ENCODE peak calls at places on chromosome 22, in seven cellular contexts. One of them, this sample, is unnamed.

GRCh38 chr22:40764743-40765441 is 54.3 kb downstream of the SLC25A17 start:
- DNase-seq in mesothelial cell of epicardium: no peak
- DNase-seq in lung: no peak
- DNase-seq in osteocyte: peak
- DNase-seq in AG09309: no peak
- DNase-seq in Caco-2: no peak
- DNase-seq in progenitor cell of endocrine pancreas: no peak
- DNase-seq in this sample: no peak

GRCh38 chr22:28799834-28800307 is 498 bp downstream of the XBP1 start:
- DNase-seq in progenitor cell of endocrine pancreas: peak
- DNase-seq in lung: peak
- DNase-seq in AG09309: peak
- DNase-seq in osteocyte: peak
- DNase-seq in Caco-2: no peak
- DNase-seq in mesothelial cell of epicardium: peak
- DNase-seq in this sample: peak

GRCh38 chr22:29820941-29821789 is 16.9 kb downstream of the ASCC2 start:
- DNase-seq in lung: peak
- DNase-seq in Caco-2: peak
- DNase-seq in osteocyte: no peak
- DNase-seq in AG09309: peak
- DNase-seq in progenitor cell of endocrine pancreas: no peak
- DNase-seq in mesothelial cell of epicardium: peak
- DNase-seq in this sample: no peak

GRCh38 chr22:23376256-23376655 is 195.9 kb downstream of the BCR start:
- DNase-seq in AG09309: no peak
- DNase-seq in lung: no peak
- DNase-seq in mesothelial cell of epicardium: no peak
- DNase-seq in progenitor cell of endocrine pancreas: no peak
- DNase-seq in osteocyte: no peak
- DNase-seq in Caco-2: no peak
- DNase-seq in this sample: peak

GRCh38 chr22:27534720-27535125 is 266.8 kb downstream of the MN1 start:
- DNase-seq in lung: no peak
- DNase-seq in mesothelial cell of epicardium: no peak
- DNase-seq in osteocyte: no peak
- DNase-seq in AG09309: peak
- DNase-seq in Caco-2: peak
- DNase-seq in progenitor cell of endocrine pancreas: no peak
- DNase-seq in this sample: no peak

GRCh38 chr22:24428751-24429410 is 1.5 kb downstream of the ADORA2A start:
- DNase-seq in progenitor cell of endocrine pancreas: no peak
- DNase-seq in osteocyte: no peak
- DNase-seq in lung: no peak
- DNase-seq in AG09309: no peak
- DNase-seq in Caco-2: no peak
- DNase-seq in mesothelial cell of epicardium: no peak
- DNase-seq in this sample: no peak

GRCh38 chr22:26226538-26227297 is 57.5 kb downstream of the SEZ6L start:
- DNase-seq in progenitor cell of endocrine pancreas: no peak
- DNase-seq in AG09309: no peak
- DNase-seq in osteocyte: no peak
- DNase-seq in Caco-2: no peak
- DNase-seq in lung: no peak
- DNase-seq in mesothelial cell of epicardium: no peak
- DNase-seq in this sample: no peak

GRCh38 chr22:29083576-29084566 is 11.0 kb downstream of the KREMEN1 start:
- DNase-seq in osteocyte: no peak
- DNase-seq in Caco-2: no peak
- DNase-seq in AG09309: no peak
- DNase-seq in mesothelial cell of epicardium: no peak
- DNase-seq in progenitor cell of endocrine pancreas: no peak
- DNase-seq in lung: no peak
- DNase-seq in this sample: no peak

GRCh38 chr22:22684605-22685561 is 40.5 kb downstream of the GGTLC2 start:
- DNase-seq in AG09309: peak
- DNase-seq in Caco-2: no peak
- DNase-seq in progenitor cell of endocrine pancreas: peak
- DNase-seq in lung: no peak
- DNase-seq in mesothelial cell of epicardium: no peak
- DNase-seq in osteocyte: no peak
- DNase-seq in this sample: peak

GRCh38 chr22:26210390-26210789 is 41.1 kb downstream of the SEZ6L start:
- DNase-seq in osteocyte: no peak
- DNase-seq in lung: no peak
- DNase-seq in AG09309: no peak
- DNase-seq in mesothelial cell of epicardium: no peak
- DNase-seq in Caco-2: no peak
- DNase-seq in progenitor cell of endocrine pancreas: no peak
- DNase-seq in this sample: no peak

GRCh38 chr22:17912942-17913704 is 111.2 kb downstream of the MICAL3 start:
- DNase-seq in progenitor cell of endocrine pancreas: no peak
- DNase-seq in Caco-2: no peak
- DNase-seq in lung: no peak
- DNase-seq in AG09309: no peak
- DNase-seq in mesothelial cell of epicardium: no peak
- DNase-seq in osteocyte: no peak
- DNase-seq in this sample: no peak

GRCh38 chr22:28710112-28710888 is 30.7 kb upstream of the TTC28 start:
- DNase-seq in progenitor cell of endocrine pancreas: no peak
- DNase-seq in osteocyte: no peak
- DNase-seq in AG09309: peak
- DNase-seq in mesothelial cell of epicardium: no peak
- DNase-seq in lung: no peak
- DNase-seq in Caco-2: no peak
- DNase-seq in this sample: no peak

GRCh38 chr22:43053176-43053575 is 36.0 kb downstream of the TTLL1 start:
- DNase-seq in progenitor cell of endocrine pancreas: no peak
- DNase-seq in Caco-2: no peak
- DNase-seq in mesothelial cell of epicardium: no peak
- DNase-seq in osteocyte: no peak
- DNase-seq in lung: no peak
- DNase-seq in AG09309: no peak
- DNase-seq in this sample: no peak

GRCh38 chr22:23772315-23773246 is at the start of gene MMP11:
- DNase-seq in AG09309: no peak
- DNase-seq in Caco-2: peak
- DNase-seq in progenitor cell of endocrine pancreas: peak
- DNase-seq in lung: no peak
- DNase-seq in osteocyte: no peak
- DNase-seq in mesothelial cell of epicardium: peak
- DNase-seq in this sample: peak

GRCh38 chr22:19675428-19675827 is 38.9 kb upstream of the SEPTIN5 start:
- DNase-seq in AG09309: no peak
- DNase-seq in progenitor cell of endocrine pancreas: no peak
- DNase-seq in mesothelial cell of epicardium: no peak
- DNase-seq in osteocyte: peak
- DNase-seq in lung: no peak
- DNase-seq in Caco-2: no peak
- DNase-seq in this sample: no peak

GRCh38 chr22:19040581-19041402 is 81.4 kb downstream of the DGCR2 start:
- DNase-seq in osteocyte: no peak
- DNase-seq in progenitor cell of endocrine pancreas: no peak
- DNase-seq in Caco-2: no peak
- DNase-seq in mesothelial cell of epicardium: no peak
- DNase-seq in lung: no peak
- DNase-seq in AG09309: no peak
- DNase-seq in this sample: no peak

GRCh38 chr22:49380095-49380827 is 447.4 kb downstream of the BRD1 start:
- DNase-seq in mesothelial cell of epicardium: no peak
- DNase-seq in progenitor cell of endocrine pancreas: no peak
- DNase-seq in osteocyte: no peak
- DNase-seq in lung: peak
- DNase-seq in Caco-2: no peak
- DNase-seq in AG09309: no peak
- DNase-seq in this sample: no peak

GRCh38 chr22:34960005-34960404 is 106.0 kb upstream of the ISX start:
- DNase-seq in progenitor cell of endocrine pancreas: no peak
- DNase-seq in lung: no peak
- DNase-seq in AG09309: no peak
- DNase-seq in Caco-2: no peak
- DNase-seq in mesothelial cell of epicardium: no peak
- DNase-seq in osteocyte: no peak
- DNase-seq in this sample: no peak

GRCh38 chr22:38862375-38863329 is 9.4 kb downstream of the CBX6 start:
- DNase-seq in progenitor cell of endocrine pancreas: no peak
- DNase-seq in osteocyte: no peak
- DNase-seq in mesothelial cell of epicardium: no peak
- DNase-seq in lung: no peak
- DNase-seq in Caco-2: no peak
- DNase-seq in AG09309: no peak
- DNase-seq in this sample: no peak

GRCh38 chr22:38860291-38861169 is 11.5 kb downstream of the CBX6 start:
- DNase-seq in osteocyte: no peak
- DNase-seq in mesothelial cell of epicardium: no peak
- DNase-seq in Caco-2: no peak
- DNase-seq in progenitor cell of endocrine pancreas: no peak
- DNase-seq in lung: no peak
- DNase-seq in AG09309: no peak
- DNase-seq in this sample: no peak

GRCh38 chr22:38859581-38860290 is 12.3 kb downstream of the CBX6 start:
- DNase-seq in progenitor cell of endocrine pancreas: no peak
- DNase-seq in mesothelial cell of epicardium: no peak
- DNase-seq in Caco-2: no peak
- DNase-seq in osteocyte: no peak
- DNase-seq in AG09309: no peak
- DNase-seq in lung: no peak
- DNase-seq in this sample: no peak

GRCh38 chr22:38861927-38862326 is 10.1 kb downstream of the CBX6 start:
- DNase-seq in lung: no peak
- DNase-seq in mesothelial cell of epicardium: no peak
- DNase-seq in osteocyte: no peak
- DNase-seq in progenitor cell of endocrine pancreas: no peak
- DNase-seq in AG09309: no peak
- DNase-seq in Caco-2: no peak
- DNase-seq in this sample: no peak

DNA sequence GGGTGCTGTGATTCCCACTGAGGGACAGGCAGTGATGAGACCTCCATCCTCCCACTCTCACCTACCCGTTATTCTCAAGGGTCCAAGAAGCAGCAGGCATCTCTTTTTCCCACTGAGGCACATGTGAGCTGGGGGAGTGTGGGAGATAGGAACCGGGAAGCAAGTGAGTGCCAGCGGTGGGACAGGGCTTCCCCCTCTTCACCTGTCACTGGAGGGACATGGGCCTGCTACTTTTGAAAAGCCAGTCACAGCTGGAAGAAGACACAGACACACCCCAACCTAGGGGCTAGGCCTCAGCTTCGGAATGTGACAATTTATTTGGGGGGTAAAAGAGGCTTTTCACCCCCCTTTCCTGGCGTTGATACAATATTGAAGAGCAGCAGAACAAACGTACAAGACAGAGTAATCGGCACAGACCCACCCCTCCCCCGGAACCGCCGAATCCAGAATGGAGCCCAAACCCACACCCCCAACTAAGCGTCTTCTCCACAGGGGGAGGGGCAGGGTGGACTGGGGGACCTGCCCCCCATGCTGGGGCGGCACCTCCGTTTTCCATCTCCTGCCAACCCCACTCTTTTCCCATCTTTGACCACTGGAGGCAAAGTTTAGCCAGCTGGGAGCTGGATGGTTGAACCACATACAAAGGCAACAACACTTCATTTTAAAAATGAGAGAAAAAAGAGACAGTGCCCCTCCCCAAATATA is 10.7 kb downstream of the CBX6 start:
- DNase-seq in AG09309: no peak
- DNase-seq in Caco-2: no peak
- DNase-seq in mesothelial cell of epicardium: no peak
- DNase-seq in lung: no peak
- DNase-seq in osteocyte: no peak
- DNase-seq in progenitor cell of endocrine pancreas: no peak
- DNase-seq in this sample: no peak
- TF ChIP-seq CTCF in AG09309: peak
- TF ChIP-seq CTCF in Caco-2: no peak
- TF ChIP-seq CTCF in mesothelial cell of epicardium: no peak
- TF ChIP-seq CTCF in lung: no peak
- TF ChIP-seq CTCF in osteocyte: no peak
- TF ChIP-seq CTCF in progenitor cell of endocrine pancreas: peak
- TF ChIP-seq CTCF in this sample: no peak

GRCh38 chr22:39244073-39244495 is 698 bp downstream of the PDGFB start:
- DNase-seq in mesothelial cell of epicardium: peak
- DNase-seq in AG09309: no peak
- DNase-seq in progenitor cell of endocrine pancreas: no peak
- DNase-seq in osteocyte: no peak
- DNase-seq in Caco-2: peak
- DNase-seq in lung: no peak
- DNase-seq in this sample: no peak
- TF ChIP-seq CTCF in mesothelial cell of epicardium: no peak
- TF ChIP-seq CTCF in AG09309: no peak
- TF ChIP-seq CTCF in progenitor cell of endocrine pancreas: no peak
- TF ChIP-seq CTCF in osteocyte: peak
- TF ChIP-seq CTCF in Caco-2: no peak
- TF ChIP-seq CTCF in lung: no peak
- TF ChIP-seq CTCF in this sample: no peak

GRCh38 chr22:36331912-36332622 is 55.7 kb downstream of the MYH9 start:
- DNase-seq in Caco-2: no peak
- DNase-seq in lung: no peak
- DNase-seq in progenitor cell of endocrine pancreas: no peak
- DNase-seq in osteocyte: no peak
- DNase-seq in AG09309: no peak
- DNase-seq in mesothelial cell of epicardium: no peak
- DNase-seq in this sample: peak
- TF ChIP-seq CTCF in Caco-2: no peak
- TF ChIP-seq CTCF in lung: no peak
- TF ChIP-seq CTCF in progenitor cell of endocrine pancreas: no peak
- TF ChIP-seq CTCF in osteocyte: no peak
- TF ChIP-seq CTCF in AG09309: no peak
- TF ChIP-seq CTCF in mesothelial cell of epicardium: no peak
- TF ChIP-seq CTCF in this sample: no peak

DNA sequence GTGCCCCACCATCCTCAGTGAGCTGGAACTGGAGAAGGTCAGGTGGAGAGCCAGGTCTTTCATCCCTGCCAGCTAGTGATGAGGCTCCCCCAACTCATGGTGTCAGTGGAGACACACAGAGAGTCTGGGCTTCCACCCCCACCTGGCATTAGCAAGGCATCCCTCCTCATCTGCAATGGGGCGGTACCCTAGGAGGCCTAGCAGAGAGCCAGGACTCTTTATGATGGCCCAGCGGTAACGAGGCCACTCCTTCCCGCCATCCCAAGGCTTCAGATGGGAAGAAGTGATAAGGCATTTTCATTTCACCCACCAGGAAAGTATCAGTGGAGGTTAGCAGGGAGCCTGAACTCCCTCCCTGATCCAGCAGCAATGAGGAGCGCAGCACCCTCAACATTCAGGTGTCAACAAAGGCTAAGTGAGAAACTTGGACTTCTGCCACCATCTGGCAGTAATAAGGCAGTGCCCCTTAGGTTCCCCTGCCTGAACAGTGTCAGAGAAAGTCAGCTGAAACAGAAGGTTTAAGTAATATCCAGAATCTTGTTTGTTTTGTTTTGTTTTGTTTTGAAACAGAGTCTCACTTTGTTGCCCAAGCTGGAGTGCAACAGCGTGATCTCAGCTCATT is 40.5 kb upstream of the FBLN1 start:
- DNase-seq in progenitor cell of endocrine pancreas: no peak
- DNase-seq in lung: no peak
- DNase-seq in Caco-2: no peak
- DNase-seq in osteocyte: no peak
- DNase-seq in AG09309: no peak
- DNase-seq in mesothelial cell of epicardium: no peak
- DNase-seq in this sample: no peak
- TF ChIP-seq CTCF in progenitor cell of endocrine pancreas: peak
- TF ChIP-seq CTCF in lung: no peak
- TF ChIP-seq CTCF in Caco-2: no peak
- TF ChIP-seq CTCF in osteocyte: peak
- TF ChIP-seq CTCF in AG09309: no peak
- TF ChIP-seq CTCF in mesothelial cell of epicardium: no peak
- TF ChIP-seq CTCF in this sample: peak

This sample was measured in endothelial cell.